ENCODE peak calls at places on chromosomes 4 and X, in eight cellular contexts. O is AG10803; L is body of pancreas; S is stimulated activated CD4-positive, alpha-beta T cell treated with anti-CD3 and anti-CD28 coated beads, Interleukin-2, amount 100 ng/mL, for 24 hours; R is mesendoderm; H is nucleus accumbens; K is HTR-8/SVneo; N is ovary. X is an unnamed sample.

GRCh38 chr4:187617117-187617516 is 378.5 kb upstream of the ZFP42 start:
- DNase-seq in O (peak), L (no peak), S (no peak), R (peak), H (no peak), K (no peak), N (no peak), X (no peak)

GRCh38 chr4:143352052-143352451 is 15.4 kb downstream of the GAB1 start:
- DNase-seq in O (no peak), L (no peak), S (no peak), R (no peak), H (no peak), K (no peak), N (no peak), X (no peak)

GRCh38 chrX:790780-791360 is 160.3 kb downstream of the SHOX start:
- DNase-seq in O (no peak), L (no peak), S (no peak), R (no peak), H (no peak), K (no peak), N (no peak), X (no peak)

GRCh38 chrX:39577206-39577605 is 520.6 kb downstream of the BCOR start:
- DNase-seq in O (no peak), L (no peak), S (no peak), R (no peak), H (no peak), K (no peak), N (no peak), X (no peak)

GRCh38 chr4:120630432-120630831 is 292.1 kb downstream of the PRDM5 start:
- DNase-seq in O (no peak), L (no peak), S (no peak), R (no peak), H (no peak), K (no peak), N (no peak), X (no peak)

GRCh38 chr4:100742045-100742444 is 224.2 kb upstream of the EMCN start:
- DNase-seq in O (peak), L (no peak), S (no peak), R (peak), H (no peak), K (peak), N (no peak), X (no peak)

GRCh38 chr4:26866781-26867180 is 6.1 kb downstream of the STIM2 start:
- DNase-seq in O (no peak), L (no peak), S (no peak), R (peak), H (no peak), K (no peak), N (no peak), X (no peak)

GRCh38 chrX:69031181-69031580 is 134.1 kb downstream of the PJA1 start:
- DNase-seq in O (no peak), L (no peak), S (no peak), R (peak), H (no peak), K (no peak), N (no peak), X (no peak)

GRCh38 chrX:103367502-103367901 is 8.8 kb upstream of the BEX3 start:
- DNase-seq in O (peak), L (no peak), S (no peak), R (peak), H (no peak), K (no peak), N (no peak), X (no peak)

GRCh38 chrX:9767375-9767774 is 1.7 kb upstream of the GPR143 start:
- DNase-seq in O (no peak), L (no peak), S (no peak), R (no peak), H (no peak), K (no peak), N (no peak), X (no peak)

GRCh38 chr4:103306870-103307345 is 108.8 kb upstream of the CENPE start:
- DNase-seq in O (no peak), L (peak), S (no peak), R (peak), H (peak), K (no peak), N (no peak), X (no peak)

GRCh38 chrX:1389181-1389992 is 2.5 kb downstream of the SLC25A6 start:
- DNase-seq in O (no peak), L (peak), S (peak), R (no peak), H (no peak), K (no peak), N (no peak), X (no peak)

GRCh38 chr4:123477804-123478209 is 81.2 kb downstream of the SPRY1 start:
- DNase-seq in O (peak), L (no peak), S (peak), R (no peak), H (no peak), K (no peak), N (no peak), X (peak)

GRCh38 chr4:168515222-168516011 is 18.6 kb downstream of the PALLD start:
- DNase-seq in O (no peak), L (peak), S (no peak), R (no peak), H (no peak), K (no peak), N (no peak), X (no peak)

GRCh38 chr4:89316931-89317366 is 9.3 kb upstream of the GPRIN3 start:
- DNase-seq in O (peak), L (no peak), S (peak), R (peak), H (no peak), K (no peak), N (no peak), X (no peak)

GRCh38 chr4:86965019-86965976 is 30.5 kb downstream of the AFF1 start:
- DNase-seq in O (no peak), L (no peak), S (no peak), R (no peak), H (no peak), K (no peak), N (no peak), X (no peak)